ENCODE peak calls at places on chromosomes 13 and 19, in nine cellular contexts. K is thoracic aorta; W is GM12878; J is iPS DF 6.9; A is SJSA1; X is psoas muscle; O is uterus; I is CD8-positive, alpha-beta memory T cell; F is Caco-2. T is an unnamed sample.
A peak's percentile ranks its signal among the peaks of the same experiment; 100 is the strongest.

GRCh38 chr13:77898097-77898496 is 20.5 kb downstream of the EDNRB start:
- DNase-seq in O (no peak), W (peak; percentile 66), J (no peak), X (no peak), K (no peak), A (no peak), I (no peak), F (no peak), T (no peak)

GRCh38 chr19:29783627-29784190 is 28.1 kb upstream of the CCNE1 start:
- DNase-seq in W (no peak), O (no peak), F (no peak), A (no peak), J (no peak), X (no peak), K (no peak), I (no peak), T (no peak)

GRCh38 chr19:50328257-50329145 is 676 bp downstream of the KCNC3 start:
- DNase-seq in X (no peak), K (no peak), A (no peak), O (no peak), F (no peak), I (no peak), J (no peak), W (no peak), T (no peak)

GRCh38 chr19:39916851-39917396 is 17.5 kb downstream of the FCGBP start:
- DNase-seq in A (no peak), X (no peak), F (no peak), O (no peak), J (no peak), K (no peak), I (no peak), W (no peak), T (no peak)

GRCh38 chr13:27132538-27132937 is 39.1 kb downstream of the USP12 start:
- DNase-seq in X (no peak), W (peak; percentile 40), J (no peak), O (no peak), F (no peak), K (no peak), A (no peak), I (no peak), T (no peak)

GRCh38 chr13:40971321-40971720 is 47.8 kb downstream of the ELF1 start:
- DNase-seq in A (no peak), O (no peak), F (no peak), W (no peak), K (no peak), X (no peak), I (no peak), J (no peak), T (no peak)

GRCh38 chr13:18949489-18949761 is 232.2 kb downstream of the TUBA3C start:
- DNase-seq in O (no peak), X (no peak), J (no peak), A (no peak), F (no peak), W (no peak), K (no peak), I (no peak), T (no peak)

GRCh38 chr13:112775791-112776279 is 86.0 kb downstream of the ATP11A start:
- DNase-seq in X (no peak), O (no peak), I (no peak), A (no peak), F (peak; percentile 29), W (no peak), K (no peak), J (no peak), T (no peak)

GRCh38 chr13:110874508-110874960 is 40.3 kb downstream of the ANKRD10 start:
- DNase-seq in W (no peak), O (peak; percentile 92), F (peak; percentile 81), A (peak; percentile 79), J (no peak), K (peak; percentile 76), X (peak; percentile 86), I (no peak), T (no peak)

DNA sequence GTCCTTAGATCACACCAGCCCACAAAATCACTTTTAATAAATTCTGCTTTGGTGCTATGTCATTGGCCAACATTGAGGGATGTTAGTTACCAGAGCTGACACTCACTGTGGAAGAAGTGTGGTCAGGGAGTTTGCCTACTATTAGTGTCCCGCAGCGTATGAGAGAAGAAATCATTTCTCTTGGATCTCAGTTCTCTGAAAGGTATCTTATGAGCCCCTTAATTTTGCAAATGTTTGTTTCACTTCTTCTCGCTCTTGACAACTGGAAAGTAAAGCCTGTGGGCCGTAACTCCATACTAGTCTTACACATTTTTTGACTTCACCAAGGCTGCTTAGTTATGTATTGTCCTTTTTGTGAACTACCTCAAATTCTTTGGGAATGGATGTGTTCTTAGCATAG is 80.9 kb downstream of the FLT1 start:
- DNase-seq in W (no peak), K (no peak), A (no peak), I (no peak), J (no peak), X (no peak), F (no peak), O (no peak), T (no peak)
- H3K36me3 ChIP-seq in W (no peaks in the 10 kb centered on the region), K (no peaks in the 10 kb centered on the region), A (no peaks in the 10 kb centered on the region), I (no peaks in the 10 kb centered on the region), J (peaks cover 3% of the 10 kb centered on the region), X (no peaks in the 10 kb centered on the region), F (no peaks in the 10 kb centered on the region), O (no peaks in the 10 kb centered on the region), T (no peaks in the 10 kb centered on the region)

DNA sequence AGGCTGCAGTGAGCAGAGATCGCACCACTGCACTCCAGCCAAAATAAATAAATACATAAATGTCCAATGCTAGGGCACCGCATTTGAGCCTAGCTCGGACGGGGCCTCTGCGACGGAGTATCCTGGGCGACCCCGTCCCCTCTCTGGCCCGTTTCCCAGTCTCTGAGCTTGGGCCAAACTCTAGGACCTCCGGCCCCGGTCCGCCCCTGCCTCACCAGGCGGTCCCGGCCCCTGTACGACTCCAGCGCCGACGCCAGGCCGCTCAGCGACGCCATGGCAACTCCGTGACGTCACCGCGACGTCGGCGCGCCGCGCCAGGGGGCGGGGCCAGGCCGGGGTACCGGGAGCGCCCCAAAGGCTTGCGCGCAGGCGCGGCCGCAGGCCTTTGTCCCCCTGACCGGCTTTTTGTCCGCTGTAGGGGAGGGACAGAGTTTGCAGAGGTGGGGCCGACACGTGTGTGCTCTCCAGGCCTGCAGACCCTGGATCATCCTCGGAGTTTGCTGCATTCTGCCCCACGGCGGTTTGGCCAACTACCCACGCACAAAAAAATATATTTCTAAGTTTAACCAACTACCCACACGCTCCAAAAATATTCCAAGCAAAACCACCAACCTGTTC is at the start of gene PEX11G:
- DNase-seq in O (peak; percentile 87), W (peak; percentile 36), F (peak; percentile 93), I (peak; percentile 85), A (peak; percentile 68), J (peak; percentile 82), X (peak; percentile 92), K (peak; percentile 45), T (peak; percentile 86)
- H3K4me1 ChIP-seq in O (no peaks in the 10 kb centered on the region), W (no peaks in the 10 kb centered on the region), F (peaks cover 4% of the 10 kb centered on the region), I (peaks cover 12% of the 10 kb centered on the region), A (peaks cover 21% of the 10 kb centered on the region), J (no peaks in the 10 kb centered on the region), X (peaks cover 5% of the 10 kb centered on the region), K (no peaks in the 10 kb centered on the region), T (peaks cover 6% of the 10 kb centered on the region)

DNA sequence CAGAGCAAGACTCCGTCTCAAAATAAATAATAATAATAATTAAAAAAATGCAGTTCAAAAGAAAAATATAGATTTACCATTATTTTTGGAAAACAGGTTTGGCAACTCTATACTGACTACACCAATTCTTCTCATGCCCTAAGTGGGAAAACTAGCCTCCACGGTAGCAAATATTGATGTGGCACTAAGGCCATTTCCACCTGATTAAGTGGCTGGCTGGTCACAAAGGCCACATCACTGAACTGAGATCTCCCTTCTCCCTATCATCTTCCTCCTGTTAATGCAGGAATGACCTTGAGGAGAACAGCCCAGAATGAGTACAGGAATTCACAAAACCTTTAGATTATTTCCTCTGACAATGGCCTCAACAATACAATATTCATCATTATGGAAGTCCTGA is 18.6 kb downstream of the ZNF814 start:
- DNase-seq in W (no peak), J (no peak), F (no peak), A (no peak), X (no peak), I (no peak), O (no peak), K (no peak), T (no peak)
- H3K36me3 ChIP-seq in W (peaks cover 10% of the 10 kb centered on the region), J (peaks cover 26% of the 10 kb centered on the region), F (peaks cover 8% of the 10 kb centered on the region), A (peaks cover 27% of the 10 kb centered on the region), X (peaks cover 10% of the 10 kb centered on the region), I (peaks cover 21% of the 10 kb centered on the region), O (no peaks in the 10 kb centered on the region), K (peaks cover 29% of the 10 kb centered on the region), T (peaks cover 36% of the 10 kb centered on the region)

GRCh38 chr19:2170219-2170618 is 6.5 kb downstream of the DOT1L start:
- DNase-seq in O (no peak), I (no peak), J (no peak), W (no peak), K (no peak), X (no peak), F (no peak), A (no peak), T (no peak)

GRCh38 chr19:2170987-2171348 is 7.2 kb downstream of the DOT1L start:
- DNase-seq in F (no peak), X (no peak), A (no peak), K (no peak), J (no peak), I (no peak), W (no peak), O (no peak), T (no peak)

GRCh38 chr19:2167896-2168618 is 4.3 kb downstream of the DOT1L start:
- DNase-seq in W (peak; percentile 87), O (peak; percentile 59), I (no peak), F (no peak), X (peak; percentile 79), J (no peak), K (peak; percentile 71), A (peak; percentile 41), T (no peak)

GRCh38 chr19:2166741-2167738 is 3.3 kb downstream of the DOT1L start:
- DNase-seq in X (peak; percentile 90), J (no peak), F (no peak), A (no peak), I (no peak), W (no peak), K (peak; percentile 75), O (peak; percentile 82), T (no peak)

DNA sequence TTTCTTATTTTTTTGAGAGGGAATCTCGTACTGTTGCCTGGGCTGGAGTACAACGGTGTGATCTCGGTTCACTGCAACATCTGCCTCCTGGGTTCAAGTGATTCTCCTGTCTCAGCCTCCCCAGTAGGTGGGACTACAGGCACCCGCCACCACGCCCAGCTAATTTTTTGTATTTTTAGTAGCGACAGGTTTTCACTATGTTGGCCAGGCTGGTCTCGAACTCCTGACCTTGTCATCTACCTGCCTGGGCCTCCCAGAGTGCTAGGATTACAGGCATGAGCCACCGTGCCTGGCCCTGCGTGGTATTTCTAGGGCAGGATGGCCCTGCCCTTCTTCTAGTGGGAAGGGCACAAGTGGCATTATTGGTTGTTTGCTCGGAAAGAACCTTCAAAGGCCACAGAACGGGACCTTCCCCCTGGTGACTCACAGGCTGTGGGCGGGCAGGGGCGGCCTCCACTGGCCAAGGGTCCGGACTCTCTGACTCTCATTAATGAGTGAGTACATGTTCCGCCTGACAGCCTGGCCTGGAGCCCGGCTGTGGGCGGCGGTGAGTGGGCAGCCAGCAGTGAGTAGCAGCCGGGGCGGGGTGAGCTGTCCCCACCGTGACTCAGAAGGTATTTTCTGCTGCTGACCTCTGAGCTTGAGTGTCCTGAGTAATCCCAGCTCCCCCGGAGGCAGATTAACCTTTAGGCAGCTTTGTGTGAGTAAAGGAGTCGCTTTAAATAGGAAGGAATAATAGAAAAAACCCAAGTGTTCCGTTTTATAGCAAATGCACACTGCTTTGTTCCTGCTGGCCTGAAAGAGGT is 5.1 kb downstream of the DOT1L start:
- DNase-seq in W (peak; percentile 92), J (no peak), I (peak; percentile 14), O (peak; percentile 97), F (peak; percentile 95), A (peak; percentile 97), K (peak; percentile 99), X (peak; percentile 99), T (no peak)
- H3K4me1 ChIP-seq in W (peaks cover 49% of the 10 kb centered on the region), J (peaks cover 11% of the 10 kb centered on the region), I (peaks cover 35% of the 10 kb centered on the region), O (peaks cover 10% of the 10 kb centered on the region), F (peaks cover 69% of the 10 kb centered on the region), A (peaks cover 42% of the 10 kb centered on the region), K (peaks cover 48% of the 10 kb centered on the region), X (peaks cover 73% of the 10 kb centered on the region), T (peaks cover 62% of the 10 kb centered on the region)

GRCh38 chr19:35160629-35161433 is 6.3 kb downstream of the FXYD5 start:
- DNase-seq in A (no peak), I (no peak), O (no peak), F (no peak), W (peak; percentile 50), X (no peak), J (no peak), K (no peak), T (no peak)
- H3K36me3 ChIP-seq in A (peaks cover 86% of the 10 kb centered on the region), I (peaks cover 83% of the 10 kb centered on the region), O (no peaks in the 10 kb centered on the region), F (no peaks in the 10 kb centered on the region), W (peaks cover 18% of the 10 kb centered on the region), X (no peaks in the 10 kb centered on the region), J (peaks cover 18% of the 10 kb centered on the region), K (peaks cover 11% of the 10 kb centered on the region), T (peaks cover 93% of the 10 kb centered on the region)

T was measured in CD4-positive, CD25-positive, alpha-beta regulatory T cell.